ENCODE peak calls at places on chromosomes 16 and 17, in four cellular contexts. E, P, T and Y are unnamed samples.

GRCh38 chr16:9219811-9220210 is 128.4 kb downstream of the HAPSTR1 start:
- DNase-seq in E (no peak), T (no peak), P (no peak), Y (no peak)

GRCh38 chr17:39617446-39618251 is 9.1 kb upstream of the PPP1R1B start:
- DNase-seq in P (no peak), E (peak; percentile 82), T (no peak), Y (peak; percentile 58)

GRCh38 chr16:24035127-24035842 is 199.5 kb downstream of the PRKCB start:
- DNase-seq in E (no peak), T (no peak), P (peak; percentile 26), Y (no peak)

GRCh38 chr16:22635801-22636200 is 125.1 kb downstream of the NPIPB5 start:
- DNase-seq in E (no peak), P (no peak), T (no peak), Y (no peak)

GRCh38 chr16:85210423-85211169 is 98.3 kb upstream of the CIBAR2 start:
- DNase-seq in P (no peak), E (no peak), T (peak; percentile 70), Y (no peak)

GRCh38 chr16:88633684-88634140 is 4.7 kb upstream of the IL17C start:
- DNase-seq in T (peak; percentile 44), P (peak; percentile 87), E (peak; percentile 52), Y (peak; percentile 20)

GRCh38 chr16:77993586-77993985 is 28.8 kb upstream of the CLEC3A start:
- DNase-seq in P (no peak), E (no peak), T (peak; percentile 23), Y (no peak)

GRCh38 chr17:19737305-19738072 is 10.6 kb downstream of the ALDH3A1 start:
- DNase-seq in T (no peak), P (no peak), E (no peak), Y (no peak)

GRCh38 chr17:49845210-49845782 is 2.6 kb downstream of the TAC4 start:
- DNase-seq in T (no peak), P (no peak), E (no peak), Y (no peak)

GRCh38 chr16:6493555-6493954 is 839.1 kb upstream of the RBFOX1 start:
- DNase-seq in P (no peak), E (no peak), T (no peak), Y (no peak)

GRCh38 chr17:1625507-1626080 is 3.0 kb downstream of the SLC43A2 start:
- DNase-seq in P (no peak), T (no peak), E (peak; percentile 54), Y (no peak)

GRCh38 chr16:81708459-81709368 is 70.4 kb upstream of the PLCG2 start:
- DNase-seq in E (peak; percentile 54), T (no peak), P (no peak), Y (no peak)

GRCh38 chr17:82007495-82008257 is 15.0 kb downstream of the CENPX start:
- DNase-seq in E (no peak), P (no peak), T (no peak), Y (peak; percentile 8)
- TF ChIP-seq CTCF in E (no peak), P (no peak), T (no peak), Y (no peak)

GRCh38 chr16:66857437-66857836 is 13.2 kb downstream of the CA7 start:
- DNase-seq in P (peak; percentile 9), T (no peak), E (no peak), Y (no peak)
- TF ChIP-seq CTCF in P (no peak), T (no peak), E (no peak), Y (no peak)

GRCh38 chr16:70644763-70645597 is 1.4 kb upstream of the IL34 start:
- DNase-seq in T (no peak), E (no peak), P (no peak), Y (no peak)
- TF ChIP-seq CTCF in T (no peak), E (no peak), P (no peak), Y (no peak)

DNA sequence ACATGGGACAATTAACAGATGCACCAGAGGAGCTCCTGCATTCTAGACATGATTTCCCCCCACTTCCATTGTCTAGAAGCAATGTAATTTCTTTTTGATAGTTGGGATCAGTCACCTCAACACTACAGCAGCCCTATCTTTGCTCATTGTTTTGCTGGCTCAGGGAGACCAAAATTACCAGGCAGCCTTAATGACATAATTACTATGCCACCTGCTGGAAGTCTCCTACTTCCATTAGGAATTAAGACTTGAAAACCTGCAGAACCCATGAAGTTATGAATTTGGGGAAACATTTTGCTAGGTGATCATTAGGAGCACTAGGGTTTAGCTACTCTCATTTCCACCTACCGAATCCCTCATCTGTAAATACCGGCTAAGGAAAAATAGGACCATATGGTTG is 312.0 kb upstream of the CA10 start:
- DNase-seq in P (no peak), T (no peak), E (no peak), Y (no peak)
- TF ChIP-seq CTCF in P (no peak), T (no peak), E (no peak), Y (no peak)

DNA sequence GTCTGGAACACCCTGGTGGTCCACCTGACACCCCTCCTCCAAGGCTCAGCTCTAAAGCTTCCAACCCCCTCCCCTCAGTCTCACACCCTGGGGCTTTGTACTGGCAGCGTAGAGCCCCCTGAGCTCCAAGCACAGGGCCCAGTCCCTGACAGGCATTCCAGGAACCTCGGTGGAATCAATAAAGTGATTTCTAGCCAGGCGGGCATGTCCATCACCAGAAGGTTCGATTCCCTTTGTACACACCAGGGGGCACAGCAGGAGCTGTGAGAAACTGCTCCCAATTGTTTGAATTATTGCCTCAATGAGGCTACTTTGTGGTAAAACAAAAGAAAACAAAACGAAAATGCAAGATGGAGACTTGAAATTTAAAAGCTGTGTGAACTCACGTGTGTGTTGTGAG is 51.8 kb downstream of the SMPD3 start:
- DNase-seq in E (peak; percentile 64), P (no peak), T (peak; percentile 78), Y (peak; percentile 41)
- TF ChIP-seq CTCF in E (no peak), P (peak; percentile 53), T (peak; percentile 83), Y (peak; percentile 58)

GRCh38 chr17:7191069-7191468 is 11.9 kb upstream of the ASGR1 start:
- DNase-seq in T (no peak), P (no peak), E (no peak), Y (no peak)

GRCh38 chr17:7191571-7192270 is 12.6 kb upstream of the ASGR1 start:
- DNase-seq in P (no peak), T (peak; percentile 46), E (no peak), Y (peak; percentile 67)

GRCh38 chr17:7195971-7196370 is 16.8 kb upstream of the ASGR1 start:
- DNase-seq in P (no peak), E (no peak), T (no peak), Y (no peak)

GRCh38 chr17:7192271-7192937 is 13.2 kb upstream of the ASGR1 start:
- DNase-seq in E (no peak), P (no peak), T (no peak), Y (no peak)

DNA sequence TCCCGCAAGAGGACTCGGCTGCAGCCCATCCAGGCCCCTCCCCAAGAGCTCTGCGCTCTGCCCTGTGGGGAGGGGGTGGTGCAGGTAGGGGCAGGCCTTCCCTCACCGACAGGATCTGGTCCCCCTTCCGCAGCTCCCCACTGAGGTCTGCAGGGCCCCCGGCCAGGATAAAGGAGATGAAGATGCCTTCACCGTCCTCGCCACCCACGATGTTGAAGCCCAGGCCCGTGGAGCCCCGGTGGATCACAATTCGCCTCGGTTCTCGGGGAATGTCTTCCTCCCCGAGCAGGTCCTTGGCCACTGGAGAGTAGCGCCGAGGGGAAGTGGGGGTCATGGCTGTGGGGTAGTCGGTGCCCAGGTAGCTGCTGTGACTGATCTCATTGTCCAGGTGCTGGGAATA is 17.5 kb upstream of the ASGR1 start:
- DNase-seq in P (no peak), T (no peak), E (no peak), Y (no peak)
- TF ChIP-seq CTCF in P (no peak), T (no peak), E (no peak), Y (no peak)

GRCh38 chr16:80233097-80233835 is 307.5 kb upstream of the DYNLRB2 start:
- DNase-seq in T (peak; percentile 13), P (no peak), E (no peak), Y (no peak)

GRCh38 chr16:80230328-80231117 is 310.3 kb upstream of the DYNLRB2 start:
- DNase-seq in E (no peak), T (no peak), P (no peak), Y (no peak)

GRCh38 chr16:80231888-80232287 is 308.9 kb upstream of the DYNLRB2 start:
- DNase-seq in P (peak; percentile 30), T (peak; percentile 66), E (no peak), Y (no peak)

GRCh38 chr16:80226499-80226898 is 314.3 kb upstream of the DYNLRB2 start:
- DNase-seq in P (no peak), E (no peak), T (no peak), Y (no peak)

GRCh38 chr16:80231118-80231515 is 309.7 kb upstream of the DYNLRB2 start:
- DNase-seq in P (no peak), T (no peak), E (no peak), Y (no peak)
- TF ChIP-seq CTCF in P (no peak), T (no peak), E (no peak), Y (no peak)